ENCODE peak calls at places on chromosomes 2 and 18, in nine cellular contexts. B is upper lobe of right lung, Z is heart left ventricle, L is fibroblast of pulmonary artery, I is GM23248, V is fibroblast of villous mesenchyme, U is heart right ventricle, X is thyroid gland, T is fibroblast of lung. O is an unnamed sample.

GRCh38 chr2:6824962-6825361 is 40.7 kb downstream of the CMPK2 start:
- DNase-seq in X (no peak), Z (no peak), B (no peak), I (peak; percentile 61), U (no peak), V (peak; percentile 90), T (peak; percentile 38), L (peak; percentile 39), O (peak; percentile 82)

GRCh38 chr18:42048150-42048549 is 93.1 kb downstream of the PIK3C3 start:
- DNase-seq in T (peak; percentile 90), L (peak; percentile 87), Z (no peak), U (no peak), X (no peak), I (peak; percentile 96), V (peak; percentile 94), B (no peak), O (peak; percentile 81)

GRCh38 chr2:219661197-219661954 is 33.9 kb downstream of the SLC4A3 start:
- DNase-seq in T (peak; percentile 23), L (peak; percentile 16), I (no peak), V (peak; percentile 28), U (no peak), Z (no peak), X (no peak), B (no peak), O (peak; percentile 64)

GRCh38 chr2:136375017-136375901 is 257.3 kb upstream of the CXCR4 start:
- DNase-seq in B (no peak), L (no peak), X (no peak), Z (no peak), U (no peak), I (no peak), V (no peak), T (no peak), O (no peak)

GRCh38 chr2:69948032-69948962 is 13.1 kb downstream of the ASPRV1 start:
- DNase-seq in L (no peak), B (no peak), X (no peak), U (no peak), T (peak; percentile 14), Z (no peak), I (peak; percentile 46), V (no peak), O (no peak)

GRCh38 chr2:189179607-189179979 is at the start of gene COL5A2:
- DNase-seq in I (peak; percentile 94), U (no peak), X (peak; percentile 4), V (peak; percentile 94), B (no peak), T (peak; percentile 95), L (peak; percentile 96), Z (peak; percentile 29), O (peak; percentile 93)

GRCh38 chr18:44698518-44698917 is 17.8 kb downstream of the SETBP1 start:
- DNase-seq in X (no peak), L (no peak), B (no peak), Z (no peak), T (no peak), I (no peak), U (no peak), V (no peak), O (no peak)

GRCh38 chr2:168678153-168678853 is 124.1 kb upstream of the NOSTRIN start:
- DNase-seq in B (no peak), I (no peak), U (no peak), X (no peak), V (no peak), Z (no peak), L (no peak), T (no peak), O (no peak)

GRCh38 chr2:238892796-238893195 is 44.9 kb downstream of the TWIST2 start:
- DNase-seq in V (no peak), X (no peak), B (no peak), U (no peak), Z (no peak), I (peak; percentile 46), L (no peak), T (no peak), O (no peak)

GRCh38 chr2:238891667-238892500 is 44.0 kb downstream of the TWIST2 start:
- DNase-seq in U (no peak), V (no peak), T (no peak), X (no peak), I (peak; percentile 77), L (no peak), B (no peak), Z (no peak), O (no peak)

GRCh38 chr2:238888781-238889180 is 40.9 kb downstream of the TWIST2 start:
- DNase-seq in Z (no peak), B (no peak), V (no peak), I (peak; percentile 72), U (no peak), X (no peak), T (no peak), L (no peak), O (no peak)

GRCh38 chr2:238890131-238890530 is 42.2 kb downstream of the TWIST2 start:
- DNase-seq in T (no peak), V (no peak), L (no peak), I (peak; percentile 42), B (no peak), U (no peak), X (no peak), Z (no peak), O (no peak)

DNA sequence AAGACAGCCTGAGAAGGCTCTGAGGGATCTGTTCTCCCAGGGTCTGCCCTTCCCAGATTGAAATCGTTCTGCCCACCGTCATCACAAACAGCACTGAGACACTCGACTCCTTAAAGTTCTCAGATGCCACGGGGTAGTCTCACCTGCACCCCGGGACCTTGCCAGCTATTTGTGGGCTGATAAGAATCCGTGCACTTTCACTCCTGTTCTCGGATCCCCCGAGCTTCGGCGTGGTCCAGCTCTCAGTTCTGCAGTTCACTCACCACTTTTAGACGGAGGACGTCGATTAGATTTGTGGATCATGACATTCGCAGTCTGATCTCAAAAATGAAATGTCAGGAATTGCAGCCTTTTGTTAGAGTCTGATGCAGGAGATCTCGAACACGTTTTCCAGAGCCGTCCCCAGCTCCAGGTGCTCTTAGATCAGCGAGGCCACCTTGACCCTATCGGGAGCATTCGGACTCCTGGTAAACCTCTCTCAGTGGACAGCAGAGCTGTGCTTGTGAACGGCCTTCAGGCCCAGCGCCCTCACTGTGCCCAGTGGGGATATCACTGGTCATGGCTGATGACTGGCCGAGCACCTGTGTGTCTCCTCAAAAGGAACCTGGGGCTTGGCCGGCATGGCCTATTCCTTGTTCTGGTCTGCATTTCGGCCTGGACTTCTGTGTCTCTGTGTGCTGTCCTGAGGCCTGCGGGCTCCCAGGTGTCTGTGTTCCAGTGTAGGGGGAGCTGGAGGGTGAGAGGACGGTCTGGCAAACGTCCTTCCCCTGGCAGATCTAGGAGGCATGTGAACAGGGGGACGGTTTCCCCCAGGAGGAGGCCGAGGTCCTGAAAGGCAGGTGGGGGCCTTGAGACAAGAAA is 43.2 kb downstream of the TWIST2 start:
- DNase-seq in B (no peak), U (no peak), Z (no peak), L (no peak), X (no peak), I (peak; percentile 54), V (no peak), T (no peak), O (no peak)
- H3K4me3 ChIP-seq in B (no peak overlapping the region), U (no peak overlapping the region), Z (no peak overlapping the region), L (no peak overlapping the region), X (no peak overlapping the region), I (no peak overlapping the region), V (no peak overlapping the region), T (no peak overlapping the region), O (no peak overlapping the region)

DNA sequence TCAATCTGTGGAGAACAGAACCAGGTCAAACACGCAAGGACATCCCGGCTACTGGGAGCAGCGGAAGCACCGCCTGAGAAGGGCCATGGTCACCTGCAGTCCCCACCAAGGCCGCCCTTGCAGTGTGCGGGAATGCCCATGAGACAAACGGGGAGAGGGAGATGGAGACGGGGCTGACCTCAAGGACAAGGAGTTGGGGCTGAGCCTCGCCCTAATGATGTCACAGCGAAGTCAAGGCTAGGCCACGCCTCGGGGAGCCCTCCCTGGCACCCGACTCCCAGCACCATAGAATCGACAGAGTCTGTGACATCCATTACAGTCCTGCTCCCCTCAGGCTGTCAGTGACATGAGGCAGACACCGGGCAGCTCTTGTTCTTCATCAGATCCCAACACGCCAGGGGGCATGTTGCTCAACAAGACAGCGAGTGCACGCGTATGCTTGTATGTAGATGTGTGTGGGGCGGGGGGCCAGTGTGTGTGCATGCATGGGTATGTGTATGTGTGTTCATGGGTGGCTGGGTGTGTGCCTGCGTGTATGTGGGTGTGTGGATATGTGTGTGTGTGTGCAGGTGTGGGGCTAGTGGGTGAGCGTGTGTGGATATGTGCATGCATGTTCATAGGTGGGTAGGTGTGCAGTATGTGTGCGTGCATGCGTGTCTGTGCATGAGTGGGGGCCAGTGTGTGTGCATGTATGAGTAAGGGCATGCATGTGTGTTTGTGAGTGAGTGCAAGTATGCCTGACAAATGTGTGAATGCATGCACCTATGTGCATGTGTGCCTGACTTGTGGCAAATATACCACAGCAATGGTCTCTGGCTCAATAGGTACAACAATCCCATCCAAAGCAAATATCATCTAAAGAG is 57.0 kb downstream of the ANKMY1 start:
- DNase-seq in I (no peak), U (no peak), X (no peak), L (no peak), V (no peak), T (no peak), B (no peak), Z (no peak), O (no peak)
- H3K4me3 ChIP-seq in I (no peak overlapping the region), U (no peak overlapping the region), X (no peak overlapping the region), L (no peak overlapping the region), V (no peak overlapping the region), T (no peak overlapping the region), B (no peak overlapping the region), Z (no peak overlapping the region), O (no peak overlapping the region)

GRCh38 chr2:170140561-170140960 is 37.4 kb upstream of the MYO3B start:
- DNase-seq in V (no peak), Z (no peak), I (no peak), L (no peak), T (no peak), X (no peak), U (no peak), B (no peak), O (no peak)

GRCh38 chr2:170142502-170142901 is 35.4 kb upstream of the MYO3B start:
- DNase-seq in L (no peak), U (no peak), I (no peak), Z (no peak), X (no peak), V (no peak), T (no peak), B (no peak), O (no peak)

GRCh38 chr2:170141865-170142264 is 36.1 kb upstream of the MYO3B start:
- DNase-seq in I (no peak), Z (no peak), L (no peak), X (no peak), U (no peak), B (no peak), T (no peak), V (no peak), O (no peak)

GRCh38 chr2:170143045-170143717 is 34.8 kb upstream of the MYO3B start:
- DNase-seq in X (no peak), T (no peak), B (no peak), U (no peak), Z (no peak), V (no peak), I (no peak), L (peak; percentile 54), O (no peak)

DNA sequence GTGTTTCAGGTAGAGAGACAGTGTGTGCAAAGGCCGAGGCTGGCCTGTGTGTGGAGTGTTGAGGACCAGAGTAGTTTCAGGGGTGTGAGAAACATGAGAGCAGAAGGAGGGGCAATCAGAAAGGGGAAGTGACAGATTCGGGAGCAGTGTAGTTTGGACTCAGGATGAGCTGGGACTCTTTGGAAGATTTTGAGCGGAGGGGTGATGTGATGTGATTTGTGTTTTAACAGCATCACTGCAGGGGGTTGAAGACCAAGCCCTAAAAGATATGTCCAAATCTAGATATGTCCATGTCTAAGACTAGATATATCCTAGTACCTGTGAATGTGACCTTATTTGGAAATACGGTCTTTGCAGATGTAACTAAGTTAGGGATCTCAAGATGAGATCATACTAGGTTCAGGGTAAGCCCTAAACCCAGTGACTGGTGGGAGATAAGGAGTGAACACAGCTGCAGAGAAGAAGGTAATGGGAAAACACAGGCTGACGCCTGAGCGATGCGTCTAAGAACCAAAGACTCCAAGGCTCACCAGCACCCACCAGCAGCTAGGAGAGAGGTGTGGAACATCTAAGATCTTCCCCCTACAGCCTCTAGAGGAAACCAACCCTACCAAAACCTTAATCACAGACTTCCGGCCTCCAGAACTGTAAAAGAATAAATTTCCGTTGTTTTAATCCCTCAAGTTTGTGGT is 38.5 kb upstream of the MYO3B start:
- DNase-seq in I (no peak), U (no peak), L (no peak), B (no peak), T (no peak), Z (no peak), X (no peak), V (no peak), O (no peak)
- H3K4me3 ChIP-seq in I (no peak overlapping the region), U (no peak overlapping the region), L (no peak overlapping the region), B (no peak overlapping the region), T (no peak overlapping the region), Z (no peak overlapping the region), X (no peak overlapping the region), V (no peak overlapping the region), O (no peak overlapping the region)

GRCh38 chr2:26846881-26847662 is 860 bp upstream of the DPYSL5 start:
- DNase-seq in L (no peak), B (no peak), V (no peak), T (no peak), X (no peak), Z (no peak), I (no peak), U (peak; percentile 11), O (no peak)
- H3K4me3 ChIP-seq in L (no peak overlapping the region), B (peak overlapping the region; percentile 19), V (no peak overlapping the region), T (no peak overlapping the region), X (no peak overlapping the region), Z (peak overlapping the region; percentile 16), I (no peak overlapping the region), U (peak overlapping the region; percentile 47), O (no peak overlapping the region)